ENCODE peak calls at places on chromosomes 13 and 19, in ten cellular contexts. C is esophagus muscularis mucosa; V is CD4-positive, alpha-beta T cell; S is breast epithelium; O is thoracic aorta; P is fibroblast of lung; J is neuronal stem cell; D is IMR-90; I is mammary epithelial cell; U is HCT116. E is an unnamed sample.

GRCh38 chr19:20926796-20927195 is 3.7 kb downstream of the ZNF85 start:
- DNase-seq in C (no peak), V (no peak), S (no peak), O (no peak), P (no peak), J (no peak), D (no peak), I (peak; percentile 6), U (no peak), E (no peak)

GRCh38 chr19:795691-796581 is 1.3 kb upstream of the PTBP1 start:
- DNase-seq in C (no peak), V (no peak), S (no peak), O (no peak), P (no peak), J (no peak), D (no peak), I (no peak), U (no peak), E (no peak)

GRCh38 chr19:35868172-35868822 is at the start of gene APLP1:
- DNase-seq in C (no peak), V (peak; percentile 71), S (peak; percentile 57), O (no peak), P (no peak), J (peak; percentile 78), D (no peak), I (no peak), U (no peak), E (peak; percentile 86)

GRCh38 chr13:31967155-31967554 is 64.4 kb upstream of the FRY start:
- DNase-seq in C (no peak), V (no peak), S (no peak), O (no peak), P (no peak), J (no peak), D (no peak), I (no peak), U (no peak), E (no peak)

GRCh38 chr19:1133471-1133929 is 29.7 kb downstream of the GPX4 start:
- DNase-seq in C (no peak), V (peak; percentile 74), S (no peak), O (no peak), P (no peak), J (no peak), D (no peak), I (no peak), U (peak; percentile 34), E (no peak)

GRCh38 chr19:13764821-13765394 is 586 bp downstream of the MRI1 start:
- DNase-seq in C (no peak), V (peak; percentile 46), S (no peak), O (no peak), P (no peak), J (no peak), D (no peak), I (no peak), U (no peak), E (peak; percentile 72)

GRCh38 chr19:6236310-6237291 is 43.2 kb downstream of the MLLT1 start:
- DNase-seq in C (no peak), V (no peak), S (peak; percentile 92), O (no peak), P (no peak), J (no peak), D (no peak), I (no peak), U (no peak), E (peak; percentile 96)

GRCh38 chr19:9321338-9321737 is 2.6 kb upstream of the ZNF559 start:
- DNase-seq in C (no peak), V (no peak), S (no peak), O (no peak), P (no peak), J (no peak), D (no peak), I (no peak), U (no peak), E (no peak)

GRCh38 chr19:19822148-19822429 is 539 bp upstream of the ZNF506 start:
- DNase-seq in C (no peak), V (no peak), S (no peak), O (no peak), P (no peak), J (no peak), D (no peak), I (no peak), U (no peak), E (no peak)

GRCh38 chr19:2089001-2089711 is 7.0 kb downstream of the MOB3A start:
- DNase-seq in C (no peak), V (no peak), S (peak; percentile 65), O (no peak), P (no peak), J (no peak), D (peak; percentile 36), I (peak; percentile 93), U (no peak), E (no peak)

GRCh38 chr13:40440990-40441820 is 225.2 kb downstream of the FOXO1 start:
- DNase-seq in C (no peak), V (no peak), S (peak; percentile 66), O (peak; percentile 38), P (peak; percentile 78), J (no peak), D (no peak), I (peak; percentile 57), U (no peak), E (peak; percentile 69)

GRCh38 chr13:67776171-67776570 is 546.0 kb upstream of the PCDH9 start:
- DNase-seq in C (no peak), V (no peak), S (no peak), O (no peak), P (no peak), J (no peak), D (no peak), I (no peak), U (no peak), E (no peak)

GRCh38 chr19:1747285-1748114 is 5.8 kb upstream of the ONECUT3 start:
- DNase-seq in C (no peak), V (peak; percentile 34), S (no peak), O (no peak), P (peak; percentile 55), J (no peak), D (peak; percentile 80), I (peak; percentile 99), U (peak; percentile 100), E (no peak)

GRCh38 chr19:3798137-3798536 is 12.0 kb upstream of the MATK start:
- DNase-seq in C (no peak), V (peak; percentile 21), S (no peak), O (no peak), P (no peak), J (no peak), D (no peak), I (no peak), U (no peak), E (no peak)

GRCh38 chr19:3176715-3177501 is 1.7 kb upstream of the S1PR4 start:
- DNase-seq in C (no peak), V (peak; percentile 78), S (no peak), O (no peak), P (peak; percentile 33), J (no peak), D (peak; percentile 67), I (peak; percentile 94), U (peak; percentile 75), E (peak; percentile 87)

GRCh38 chr13:98910501-98910951 is 67.3 kb downstream of the DOCK9 start:
- DNase-seq in C (no peak), V (peak; percentile 5), S (no peak), O (no peak), P (peak; percentile 28), J (no peak), D (peak; percentile 70), I (peak; percentile 86), U (peak; percentile 15), E (no peak)

DNA sequence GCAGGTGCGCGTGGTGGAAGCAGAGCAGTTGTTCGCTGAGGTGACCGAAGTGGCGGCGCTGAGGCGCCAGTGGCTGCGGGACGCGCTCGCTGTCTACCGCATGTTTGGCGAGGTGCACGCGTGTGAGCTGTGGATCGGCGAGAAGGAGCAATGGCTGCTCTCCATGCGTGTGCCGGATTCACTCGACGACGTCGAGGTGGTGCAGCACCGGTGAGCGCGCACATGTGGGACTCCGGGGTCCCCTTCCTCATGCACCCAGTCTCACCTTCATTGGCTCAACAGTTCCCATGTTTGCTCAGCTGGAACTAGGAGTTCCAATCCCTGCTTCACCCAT is 46.5 kb downstream of the SPTBN4 start:
- DNase-seq in C (no peak), V (no peak), S (no peak), O (no peak), P (no peak), J (no peak), D (no peak), I (no peak), U (no peak), E (no peak)
- H3K27me3 ChIP-seq in C (no peaks in the 10 kb centered on the region), V (peaks cover 34% of the 10 kb centered on the region), S (peaks cover 30% of the 10 kb centered on the region), O (no peaks in the 10 kb centered on the region), P (peaks cover 21% of the 10 kb centered on the region), J (peaks cover 74% of the 10 kb centered on the region), D (peaks cover 47% of the 10 kb centered on the region), I (peaks cover 16% of the 10 kb centered on the region), U (no peaks in the 10 kb centered on the region), E (peaks cover 52% of the 10 kb centered on the region)

DNA sequence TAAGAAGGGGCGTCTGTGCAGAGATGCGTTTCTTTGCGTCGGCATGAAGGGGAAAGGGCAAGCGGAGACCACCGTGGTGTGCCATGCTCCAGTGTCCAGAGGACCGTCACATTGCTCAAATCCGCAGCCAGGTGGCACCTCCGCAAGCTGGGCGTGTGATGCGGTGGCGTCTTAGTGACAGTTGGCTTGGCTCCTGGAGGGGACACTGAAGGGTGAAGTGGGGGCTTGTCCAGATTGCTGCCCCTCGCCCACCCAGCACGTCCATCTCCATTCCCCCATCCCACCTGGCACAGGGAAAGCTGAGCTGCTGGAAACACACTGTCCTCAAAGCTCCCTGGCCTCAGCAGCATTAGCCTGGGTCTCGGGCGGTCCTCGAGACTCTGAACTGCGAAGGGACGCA is 135.3 kb downstream of the SOX1 start:
- DNase-seq in C (no peak), V (no peak), S (no peak), O (no peak), P (no peak), J (no peak), D (no peak), I (no peak), U (no peak), E (no peak)
- H3K27me3 ChIP-seq in C (no peaks in the 10 kb centered on the region), V (peaks cover 20% of the 10 kb centered on the region), S (peaks cover 57% of the 10 kb centered on the region), O (no peaks in the 10 kb centered on the region), P (no peaks in the 10 kb centered on the region), J (no peaks in the 10 kb centered on the region), D (no peaks in the 10 kb centered on the region), I (peaks cover 3% of the 10 kb centered on the region), U (peaks cover 15% of the 10 kb centered on the region), E (peaks cover 36% of the 10 kb centered on the region)

GRCh38 chr19:47450478-47450877 is 21.2 kb downstream of the SLC8A2 start:
- DNase-seq in C (no peak), V (no peak), S (no peak), O (no peak), P (no peak), J (no peak), D (no peak), I (no peak), U (no peak), E (no peak)
- H3K27me3 ChIP-seq in C (no peaks in the 10 kb centered on the region), V (peaks cover 22% of the 10 kb centered on the region), S (peaks cover 31% of the 10 kb centered on the region), O (peaks cover 10% of the 10 kb centered on the region), P (peaks cover 41% of the 10 kb centered on the region), J (peaks cover 43% of the 10 kb centered on the region), D (peaks cover 54% of the 10 kb centered on the region), I (peaks cover 15% of the 10 kb centered on the region), U (peaks cover 6% of the 10 kb centered on the region), E (peaks cover 38% of the 10 kb centered on the region)

DNA sequence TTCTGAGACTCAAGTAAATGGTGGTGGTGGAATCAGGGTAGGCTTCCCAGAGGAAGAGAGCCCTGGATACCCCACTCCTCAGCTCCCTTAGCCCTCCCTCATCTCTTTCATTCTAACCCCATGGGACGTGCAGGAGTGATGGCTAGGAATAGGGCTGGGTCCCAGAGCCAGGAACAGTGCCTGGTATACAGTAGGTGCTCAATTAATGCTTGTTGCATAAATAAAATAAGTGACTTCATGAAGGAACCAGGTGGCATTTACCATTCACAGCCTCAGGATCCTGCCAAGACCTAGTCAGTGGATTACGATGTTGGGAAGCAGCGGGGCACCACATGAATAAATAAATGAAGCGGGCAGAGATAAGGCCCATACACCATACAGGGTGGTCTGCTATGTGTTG is 3.9 kb downstream of the UNC13A start:
- DNase-seq in C (no peak), V (no peak), S (no peak), O (no peak), P (no peak), J (no peak), D (no peak), I (no peak), U (no peak), E (no peak)
- H3K27me3 ChIP-seq in C (no peaks in the 10 kb centered on the region), V (peaks cover 94% of the 10 kb centered on the region), S (peaks cover 96% of the 10 kb centered on the region), O (peaks cover 7% of the 10 kb centered on the region), P (peaks cover 20% of the 10 kb centered on the region), J (no peaks in the 10 kb centered on the region), D (peaks cover 21% of the 10 kb centered on the region), I (peaks cover 21% of the 10 kb centered on the region), U (no peaks in the 10 kb centered on the region), E (peaks cover 29% of the 10 kb centered on the region)